ENCODE peak calls at places on chromosome 1, in eight cellular contexts. One of them, this sample, is unnamed.

GRCh38 chr1:208219659-208220282 is 24.4 kb downstream of the PLXNA2 start:
- DNase-seq in body of pancreas: peak
- DNase-seq in prostate gland: no peak
- DNase-seq in ovary: peak
- DNase-seq in tibial nerve: no peak
- DNase-seq in A549: no peak
- DNase-seq in HCT116: no peak
- DNase-seq in esophagus squamous epithelium: no peak
- DNase-seq in this sample: no peak

GRCh38 chr1:187763976-187764375 is 935.2 kb downstream of the PLA2G4A start:
- DNase-seq in body of pancreas: no peak
- DNase-seq in prostate gland: no peak
- DNase-seq in ovary: no peak
- DNase-seq in tibial nerve: no peak
- DNase-seq in A549: no peak
- DNase-seq in HCT116: no peak
- DNase-seq in esophagus squamous epithelium: no peak
- DNase-seq in this sample: no peak

GRCh38 chr1:62953643-62954042 is 169.7 kb downstream of the ATG4C start:
- DNase-seq in body of pancreas: no peak
- DNase-seq in prostate gland: no peak
- DNase-seq in ovary: no peak
- DNase-seq in tibial nerve: no peak
- DNase-seq in A549: no peak
- DNase-seq in HCT116: no peak
- DNase-seq in esophagus squamous epithelium: no peak
- DNase-seq in this sample: no peak

GRCh38 chr1:8752411-8752810 is 65.0 kb downstream of the RERE start:
- DNase-seq in body of pancreas: no peak
- DNase-seq in prostate gland: no peak
- DNase-seq in ovary: no peak
- DNase-seq in tibial nerve: no peak
- DNase-seq in A549: no peak
- DNase-seq in HCT116: no peak
- DNase-seq in esophagus squamous epithelium: no peak
- DNase-seq in this sample: no peak

GRCh38 chr1:197948926-197949899 is 32.0 kb downstream of the LHX9 start:
- DNase-seq in body of pancreas: no peak
- DNase-seq in prostate gland: no peak
- DNase-seq in ovary: no peak
- DNase-seq in tibial nerve: no peak
- DNase-seq in A549: no peak
- DNase-seq in HCT116: no peak
- DNase-seq in esophagus squamous epithelium: no peak
- DNase-seq in this sample: no peak

GRCh38 chr1:186014370-186015030 is 280.3 kb downstream of the HMCN1 start:
- DNase-seq in body of pancreas: no peak
- DNase-seq in prostate gland: no peak
- DNase-seq in ovary: no peak
- DNase-seq in tibial nerve: no peak
- DNase-seq in A549: no peak
- DNase-seq in HCT116: no peak
- DNase-seq in esophagus squamous epithelium: no peak
- DNase-seq in this sample: no peak

GRCh38 chr1:152577168-152577567 is 3.1 kb downstream of the LCE3D start:
- DNase-seq in body of pancreas: no peak
- DNase-seq in prostate gland: no peak
- DNase-seq in ovary: no peak
- DNase-seq in tibial nerve: no peak
- DNase-seq in A549: no peak
- DNase-seq in HCT116: no peak
- DNase-seq in esophagus squamous epithelium: no peak
- DNase-seq in this sample: no peak

GRCh38 chr1:202553560-202554038 is 156.7 kb downstream of the SYT2 start:
- DNase-seq in body of pancreas: peak
- DNase-seq in prostate gland: no peak
- DNase-seq in ovary: no peak
- DNase-seq in tibial nerve: peak
- DNase-seq in A549: no peak
- DNase-seq in HCT116: no peak
- DNase-seq in esophagus squamous epithelium: no peak
- DNase-seq in this sample: no peak

GRCh38 chr1:76862447-76862846 is 4.8 kb upstream of the ST6GALNAC5 start:
- DNase-seq in body of pancreas: no peak
- DNase-seq in prostate gland: no peak
- DNase-seq in ovary: no peak
- DNase-seq in tibial nerve: no peak
- DNase-seq in A549: no peak
- DNase-seq in HCT116: no peak
- DNase-seq in esophagus squamous epithelium: no peak
- DNase-seq in this sample: no peak

GRCh38 chr1:1230656-1231399 is 973 bp downstream of the SDF4 start:
- DNase-seq in body of pancreas: no peak
- DNase-seq in prostate gland: no peak
- DNase-seq in ovary: no peak
- DNase-seq in tibial nerve: no peak
- DNase-seq in A549: peak
- DNase-seq in HCT116: peak
- DNase-seq in esophagus squamous epithelium: no peak
- DNase-seq in this sample: no peak

GRCh38 chr1:116820362-116820761 is 66.1 kb downstream of the CD2 start:
- DNase-seq in body of pancreas: peak
- DNase-seq in prostate gland: no peak
- DNase-seq in ovary: peak
- DNase-seq in tibial nerve: no peak
- DNase-seq in A549: no peak
- DNase-seq in HCT116: no peak
- DNase-seq in esophagus squamous epithelium: no peak
- DNase-seq in this sample: peak

GRCh38 chr1:203906932-203907331 is 45.5 kb downstream of the SNRPE start:
- DNase-seq in body of pancreas: no peak
- DNase-seq in prostate gland: no peak
- DNase-seq in ovary: no peak
- DNase-seq in tibial nerve: no peak
- DNase-seq in A549: peak
- DNase-seq in HCT116: peak
- DNase-seq in esophagus squamous epithelium: no peak
- DNase-seq in this sample: no peak

GRCh38 chr1:220594356-220594755 is 66.4 kb downstream of the MARK1 start:
- DNase-seq in body of pancreas: no peak
- DNase-seq in prostate gland: no peak
- DNase-seq in ovary: no peak
- DNase-seq in tibial nerve: no peak
- DNase-seq in A549: no peak
- DNase-seq in HCT116: no peak
- DNase-seq in esophagus squamous epithelium: no peak
- DNase-seq in this sample: no peak

GRCh38 chr1:39409055-39409816 is 82.2 kb upstream of the BMP8A start:
- DNase-seq in body of pancreas: peak
- DNase-seq in prostate gland: no peak
- DNase-seq in ovary: peak
- DNase-seq in tibial nerve: peak
- DNase-seq in A549: no peak
- DNase-seq in HCT116: no peak
- DNase-seq in esophagus squamous epithelium: no peak
- DNase-seq in this sample: peak

GRCh38 chr1:39408641-39409054 is 82.8 kb upstream of the BMP8A start:
- DNase-seq in body of pancreas: peak
- DNase-seq in prostate gland: peak
- DNase-seq in ovary: peak
- DNase-seq in tibial nerve: peak
- DNase-seq in A549: peak
- DNase-seq in HCT116: peak
- DNase-seq in esophagus squamous epithelium: peak
- DNase-seq in this sample: peak

GRCh38 chr1:39407496-39407888 is 83.9 kb upstream of the BMP8A start:
- DNase-seq in body of pancreas: peak
- DNase-seq in prostate gland: no peak
- DNase-seq in ovary: no peak
- DNase-seq in tibial nerve: no peak
- DNase-seq in A549: no peak
- DNase-seq in HCT116: no peak
- DNase-seq in esophagus squamous epithelium: no peak
- DNase-seq in this sample: peak

GRCh38 chr1:39406533-39407478 is 84.6 kb upstream of the BMP8A start:
- DNase-seq in body of pancreas: peak
- DNase-seq in prostate gland: no peak
- DNase-seq in ovary: no peak
- DNase-seq in tibial nerve: no peak
- DNase-seq in A549: no peak
- DNase-seq in HCT116: no peak
- DNase-seq in esophagus squamous epithelium: no peak
- DNase-seq in this sample: peak

DNA sequence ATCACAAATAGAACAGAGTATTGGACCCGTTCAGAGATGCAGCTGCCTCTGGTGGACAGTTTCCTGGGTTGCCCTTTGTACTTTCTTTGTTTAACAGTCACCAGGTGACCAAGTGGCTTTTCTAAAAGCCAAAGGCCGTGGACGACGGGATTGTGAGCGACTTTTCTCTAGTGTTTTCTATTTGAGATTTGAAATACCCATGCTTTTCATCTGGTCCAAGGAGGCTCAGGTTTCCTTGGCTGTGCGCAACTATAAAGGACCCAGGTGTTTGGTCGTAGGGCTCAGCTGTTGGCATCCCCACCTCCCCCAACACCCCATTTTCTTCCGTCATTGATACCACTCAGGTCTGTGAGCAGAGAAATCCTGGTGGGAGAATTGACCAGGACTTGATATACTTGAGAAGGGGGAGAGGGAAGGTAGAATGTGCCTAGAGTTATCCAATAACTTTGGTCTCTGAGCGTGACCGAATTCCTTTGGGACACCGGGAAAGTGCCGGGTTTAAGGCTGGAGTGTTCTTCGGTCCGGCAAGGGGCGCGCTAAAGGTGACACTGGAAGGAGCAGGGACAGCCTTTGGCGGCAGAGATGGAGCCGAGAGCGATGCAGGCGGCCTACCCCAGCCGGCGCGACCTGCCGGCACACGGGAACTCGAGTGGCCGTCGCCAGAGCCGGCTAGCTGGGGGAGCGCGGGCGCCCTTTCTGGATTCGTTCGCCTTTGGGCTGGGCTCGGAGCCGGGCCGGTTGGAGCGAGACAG is 83.4 kb upstream of the BMP8A start:
- DNase-seq in body of pancreas: peak
- DNase-seq in prostate gland: no peak
- DNase-seq in ovary: no peak
- DNase-seq in tibial nerve: no peak
- DNase-seq in A549: no peak
- DNase-seq in HCT116: no peak
- DNase-seq in esophagus squamous epithelium: no peak
- DNase-seq in this sample: peak
- TF ChIP-seq POLR2A in body of pancreas: peak
- TF ChIP-seq POLR2A in prostate gland: peak
- TF ChIP-seq POLR2A in ovary: peak
- TF ChIP-seq POLR2A in tibial nerve: peak
- TF ChIP-seq POLR2A in A549: no peak
- TF ChIP-seq POLR2A in HCT116: no peak
- TF ChIP-seq POLR2A in esophagus squamous epithelium: no peak
- TF ChIP-seq POLR2A in this sample: peak

DNA sequence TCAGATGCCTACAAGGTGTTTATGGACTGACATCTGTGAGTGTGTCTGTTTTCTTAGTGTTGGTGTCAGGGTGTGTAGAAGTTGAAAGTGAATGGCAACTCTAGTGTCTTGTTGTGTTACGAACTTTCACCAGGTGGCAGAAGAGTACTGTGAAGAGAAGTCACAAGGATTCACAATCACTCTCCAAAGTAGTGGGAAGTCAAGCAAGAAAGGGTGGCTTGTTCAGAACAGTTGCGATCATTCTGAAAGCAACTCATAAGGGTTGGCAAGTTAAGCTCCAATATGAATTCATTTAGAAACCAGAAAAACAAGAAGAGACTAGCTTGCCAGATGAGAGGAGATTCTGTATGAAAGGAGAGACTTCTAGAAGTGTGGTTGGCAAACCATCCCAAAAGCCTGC is 86.1 kb downstream of the FASLG start:
- DNase-seq in body of pancreas: no peak
- DNase-seq in prostate gland: peak
- DNase-seq in ovary: no peak
- DNase-seq in tibial nerve: peak
- DNase-seq in A549: peak
- DNase-seq in HCT116: peak
- DNase-seq in esophagus squamous epithelium: no peak
- DNase-seq in this sample: no peak
- TF ChIP-seq POLR2A in body of pancreas: no peak
- TF ChIP-seq POLR2A in prostate gland: no peak
- TF ChIP-seq POLR2A in ovary: no peak
- TF ChIP-seq POLR2A in tibial nerve: no peak
- TF ChIP-seq POLR2A in A549: no peak
- TF ChIP-seq POLR2A in HCT116: no peak
- TF ChIP-seq POLR2A in esophagus squamous epithelium: no peak
- TF ChIP-seq POLR2A in this sample: no peak

GRCh38 chr1:67850611-67851075 is 17.4 kb upstream of the GNG12 start:
- DNase-seq in body of pancreas: peak
- DNase-seq in prostate gland: peak
- DNase-seq in ovary: peak
- DNase-seq in tibial nerve: peak
- DNase-seq in A549: peak
- DNase-seq in HCT116: peak
- DNase-seq in esophagus squamous epithelium: no peak
- DNase-seq in this sample: peak
- TF ChIP-seq POLR2A in body of pancreas: no peak
- TF ChIP-seq POLR2A in prostate gland: no peak
- TF ChIP-seq POLR2A in ovary: no peak
- TF ChIP-seq POLR2A in tibial nerve: no peak
- TF ChIP-seq POLR2A in A549: no peak
- TF ChIP-seq POLR2A in HCT116: no peak
- TF ChIP-seq POLR2A in esophagus squamous epithelium: no peak
- TF ChIP-seq POLR2A in this sample: no peak

GRCh38 chr1:232950197-232950918 is at the start of gene NTPCR:
- DNase-seq in body of pancreas: peak
- DNase-seq in prostate gland: peak
- DNase-seq in ovary: peak
- DNase-seq in tibial nerve: peak
- DNase-seq in A549: peak
- DNase-seq in HCT116: peak
- DNase-seq in esophagus squamous epithelium: peak
- DNase-seq in this sample: peak
- TF ChIP-seq POLR2A in body of pancreas: peak
- TF ChIP-seq POLR2A in prostate gland: peak
- TF ChIP-seq POLR2A in ovary: no peak
- TF ChIP-seq POLR2A in tibial nerve: no peak
- TF ChIP-seq POLR2A in A549: peak
- TF ChIP-seq POLR2A in HCT116: peak
- TF ChIP-seq POLR2A in esophagus squamous epithelium: no peak
- TF ChIP-seq POLR2A in this sample: no peak

DNA sequence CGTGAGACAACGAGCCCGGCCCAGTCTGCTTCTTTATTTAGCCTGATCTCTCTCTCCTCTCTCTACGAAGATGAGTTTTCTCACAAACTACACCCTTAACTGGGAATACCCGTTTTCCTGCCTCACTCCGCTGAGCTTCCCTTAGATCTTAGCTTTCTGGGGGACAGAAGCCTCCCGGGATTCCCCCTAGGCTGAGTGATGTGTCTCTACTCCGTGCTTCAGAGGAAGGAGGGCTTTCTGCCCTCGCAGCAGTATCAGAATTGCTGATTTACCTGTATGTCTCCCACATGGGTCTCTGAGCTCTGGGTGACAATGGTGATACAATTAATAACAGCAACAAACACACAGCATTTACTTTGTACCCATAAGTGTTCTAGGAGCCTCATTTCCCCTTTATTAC is 1.0 kb downstream of the ZBTB17 start:
- DNase-seq in body of pancreas: no peak
- DNase-seq in prostate gland: no peak
- DNase-seq in ovary: no peak
- DNase-seq in tibial nerve: no peak
- DNase-seq in A549: no peak
- DNase-seq in HCT116: no peak
- DNase-seq in esophagus squamous epithelium: no peak
- DNase-seq in this sample: no peak
- TF ChIP-seq POLR2A in body of pancreas: no peak
- TF ChIP-seq POLR2A in prostate gland: no peak
- TF ChIP-seq POLR2A in ovary: no peak
- TF ChIP-seq POLR2A in tibial nerve: no peak
- TF ChIP-seq POLR2A in A549: no peak
- TF ChIP-seq POLR2A in HCT116: no peak
- TF ChIP-seq POLR2A in esophagus squamous epithelium: no peak
- TF ChIP-seq POLR2A in this sample: no peak

This sample was measured in thyroid gland.